ENCODE peak calls at places on chromosomes 13 and 19, in five cellular contexts. One of them, this sample, is unnamed.

GRCh38 chr19:30909216-30909615 is 440.0 kb downstream of the TSHZ3 start:
- DNase-seq in uterus: no peak
- DNase-seq in fibroblast of lung: no peak
- DNase-seq in RWPE1: no peak
- DNase-seq in foreskin keratinocyte: no peak
- DNase-seq in this sample: no peak

GRCh38 chr19:40414536-40415535 is 1.7 kb upstream of the PRX start:
- DNase-seq in uterus: no peak
- DNase-seq in fibroblast of lung: no peak
- DNase-seq in RWPE1: no peak
- DNase-seq in foreskin keratinocyte: no peak
- DNase-seq in this sample: no peak

GRCh38 chr19:28710278-28710677 is 502.7 kb downstream of the UQCRFS1 start:
- DNase-seq in uterus: no peak
- DNase-seq in fibroblast of lung: peak; percentile 81
- DNase-seq in RWPE1: peak; percentile 26
- DNase-seq in foreskin keratinocyte: no peak
- DNase-seq in this sample: no peak

GRCh38 chr19:12939908-12940533 is 1.6 kb downstream of the CALR start:
- DNase-seq in uterus: no peak
- DNase-seq in fibroblast of lung: no peak
- DNase-seq in RWPE1: no peak
- DNase-seq in foreskin keratinocyte: no peak
- DNase-seq in this sample: no peak

GRCh38 chr13:37105251-37105714 is at the start of gene CSNK1A1L:
- DNase-seq in uterus: no peak
- DNase-seq in fibroblast of lung: no peak
- DNase-seq in RWPE1: no peak
- DNase-seq in foreskin keratinocyte: no peak
- DNase-seq in this sample: no peak

GRCh38 chr19:34963531-34964406 is at the start of gene ZNF792:
- DNase-seq in uterus: peak; percentile 55
- DNase-seq in fibroblast of lung: peak; percentile 30
- DNase-seq in RWPE1: peak; percentile 45
- DNase-seq in foreskin keratinocyte: no peak
- DNase-seq in this sample: peak; percentile 78

GRCh38 chr19:54426291-54426918 is 11.1 kb downstream of the TTYH1 start:
- DNase-seq in uterus: no peak
- DNase-seq in fibroblast of lung: no peak
- DNase-seq in RWPE1: no peak
- DNase-seq in foreskin keratinocyte: no peak
- DNase-seq in this sample: no peak

GRCh38 chr13:29523199-29523931 is 72.1 kb downstream of the SLC7A1 start:
- DNase-seq in uterus: no peak
- DNase-seq in fibroblast of lung: peak; percentile 15
- DNase-seq in RWPE1: no peak
- DNase-seq in foreskin keratinocyte: no peak
- DNase-seq in this sample: peak; percentile 86

GRCh38 chr19:7460562-7460966 is 28.3 kb downstream of the PEX11G start:
- DNase-seq in uterus: no peak
- DNase-seq in fibroblast of lung: no peak
- DNase-seq in RWPE1: peak; percentile 45
- DNase-seq in foreskin keratinocyte: peak; percentile 56
- DNase-seq in this sample: no peak

GRCh38 chr19:4234862-4235201 is 5.5 kb downstream of the EBI3 start:
- DNase-seq in uterus: no peak
- DNase-seq in fibroblast of lung: no peak
- DNase-seq in RWPE1: no peak
- DNase-seq in foreskin keratinocyte: no peak
- DNase-seq in this sample: no peak

GRCh38 chr19:18171605-18172327 is 1.8 kb upstream of the IFI30 start:
- DNase-seq in uterus: no peak
- DNase-seq in fibroblast of lung: no peak
- DNase-seq in RWPE1: no peak
- DNase-seq in foreskin keratinocyte: no peak
- DNase-seq in this sample: no peak

GRCh38 chr19:39199025-39199424 is 2.3 kb downstream of the NCCRP1 start:
- DNase-seq in uterus: peak; percentile 48
- DNase-seq in fibroblast of lung: peak; percentile 78
- DNase-seq in RWPE1: no peak
- DNase-seq in foreskin keratinocyte: no peak
- DNase-seq in this sample: no peak

GRCh38 chr19:14413765-14414171 is 5.4 kb downstream of the DDX39A start:
- DNase-seq in uterus: no peak
- DNase-seq in fibroblast of lung: peak; percentile 53
- DNase-seq in RWPE1: no peak
- DNase-seq in foreskin keratinocyte: no peak
- DNase-seq in this sample: no peak

GRCh38 chr19:15195987-15196682 is 4.7 kb downstream of the NOTCH3 start:
- DNase-seq in uterus: no peak
- DNase-seq in fibroblast of lung: no peak
- DNase-seq in RWPE1: peak; percentile 89
- DNase-seq in foreskin keratinocyte: peak; percentile 50
- DNase-seq in this sample: no peak

GRCh38 chr13:41463823-41464602 is 6.7 kb downstream of the RGCC start:
- DNase-seq in uterus: no peak
- DNase-seq in fibroblast of lung: no peak
- DNase-seq in RWPE1: no peak
- DNase-seq in foreskin keratinocyte: no peak
- DNase-seq in this sample: no peak

GRCh38 chr13:41765813-41766212 is 195.1 kb downstream of the VWA8 start:
- DNase-seq in uterus: no peak
- DNase-seq in fibroblast of lung: no peak
- DNase-seq in RWPE1: no peak
- DNase-seq in foreskin keratinocyte: no peak
- DNase-seq in this sample: no peak

GRCh38 chr19:5097959-5098623 is 129.2 kb downstream of the KDM4B start:
- DNase-seq in uterus: no peak
- DNase-seq in fibroblast of lung: no peak
- DNase-seq in RWPE1: no peak
- DNase-seq in foreskin keratinocyte: no peak
- DNase-seq in this sample: no peak

GRCh38 chr13:97257800-97258799 is 36.0 kb downstream of the MBNL2 start:
- DNase-seq in uterus: peak; percentile 75
- DNase-seq in fibroblast of lung: peak; percentile 80
- DNase-seq in RWPE1: peak; percentile 81
- DNase-seq in foreskin keratinocyte: peak; percentile 81
- DNase-seq in this sample: peak; percentile 85

DNA sequence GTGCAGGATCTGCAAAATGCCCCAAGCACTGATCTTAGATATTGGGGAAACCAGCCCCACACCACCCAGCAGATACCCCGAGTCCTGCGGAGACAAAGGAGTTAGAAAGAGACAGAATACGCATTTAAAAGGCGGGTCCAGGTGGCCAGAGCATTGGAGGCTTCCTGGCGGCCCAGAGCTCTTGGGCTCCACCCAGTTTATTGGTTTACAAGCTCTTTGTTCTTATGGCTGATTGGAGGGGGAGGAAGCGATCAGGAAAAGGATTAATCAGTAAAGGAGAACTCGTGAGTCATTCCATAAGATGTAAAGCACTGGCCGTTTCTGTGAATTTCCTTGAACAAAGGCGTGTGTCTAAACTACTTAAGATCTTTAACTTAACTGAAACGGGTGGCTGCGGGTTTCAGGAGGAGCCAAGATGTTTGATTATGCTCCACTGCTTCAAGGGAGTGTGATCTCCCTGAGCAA is 926 bp downstream of the ZNF587 start:
- DNase-seq in uterus: no peak
- DNase-seq in fibroblast of lung: peak; percentile 28
- DNase-seq in RWPE1: peak; percentile 33
- DNase-seq in foreskin keratinocyte: no peak
- DNase-seq in this sample: no peak
- H3K27ac ChIP-seq in uterus: no peak overlapping the region
- H3K27ac ChIP-seq in fibroblast of lung: peak overlapping the region; percentile 84
- H3K27ac ChIP-seq in RWPE1: peak overlapping the region; percentile 82
- H3K27ac ChIP-seq in foreskin keratinocyte: peak overlapping the region; percentile 58
- H3K27ac ChIP-seq in this sample: no peak overlapping the region

GRCh38 chr19:29785955-29786589 is 25.7 kb upstream of the CCNE1 start:
- DNase-seq in uterus: no peak
- DNase-seq in fibroblast of lung: no peak
- DNase-seq in RWPE1: no peak
- DNase-seq in foreskin keratinocyte: no peak
- DNase-seq in this sample: no peak
- TF ChIP-seq CTCF in uterus: no peak
- TF ChIP-seq CTCF in fibroblast of lung: no peak
- TF ChIP-seq CTCF in RWPE1: no peak
- TF ChIP-seq CTCF in foreskin keratinocyte: peak; percentile 54
- TF ChIP-seq CTCF in this sample: no peak

GRCh38 chr19:50500060-50500752 is 10.8 kb downstream of the JOSD2 start:
- DNase-seq in uterus: peak; percentile 9
- DNase-seq in fibroblast of lung: no peak
- DNase-seq in RWPE1: no peak
- DNase-seq in foreskin keratinocyte: no peak
- DNase-seq in this sample: no peak

GRCh38 chr19:50498219-50499056 is 12.6 kb downstream of the JOSD2 start:
- DNase-seq in uterus: no peak
- DNase-seq in fibroblast of lung: no peak
- DNase-seq in RWPE1: no peak
- DNase-seq in foreskin keratinocyte: no peak
- DNase-seq in this sample: no peak

GRCh38 chr19:50501568-50502475 is 9.2 kb downstream of the JOSD2 start:
- DNase-seq in uterus: no peak
- DNase-seq in fibroblast of lung: no peak
- DNase-seq in RWPE1: no peak
- DNase-seq in foreskin keratinocyte: no peak
- DNase-seq in this sample: no peak

GRCh38 chr19:50501186-50501567 is 9.8 kb downstream of the JOSD2 start:
- DNase-seq in uterus: no peak
- DNase-seq in fibroblast of lung: no peak
- DNase-seq in RWPE1: no peak
- DNase-seq in foreskin keratinocyte: no peak
- DNase-seq in this sample: no peak

DNA sequence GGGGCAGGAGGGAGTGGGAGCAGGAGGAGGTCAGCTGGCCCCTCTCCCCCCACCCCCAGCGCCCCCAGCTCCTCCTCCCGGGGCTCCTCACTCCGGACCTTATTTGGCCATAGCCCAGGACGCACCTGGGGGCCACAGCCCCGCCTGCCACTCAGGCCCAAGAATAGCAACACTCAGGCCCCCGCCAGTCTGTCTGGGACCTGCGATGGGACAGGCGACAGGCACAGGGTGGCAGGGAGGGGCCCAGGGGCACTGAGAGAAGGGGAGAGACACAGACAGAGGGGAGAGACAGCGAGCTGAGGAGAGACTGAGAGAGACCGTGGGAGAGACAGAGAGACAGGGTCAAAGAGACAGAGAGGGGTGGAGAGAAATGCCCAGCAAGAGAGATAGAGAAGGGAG is 10.2 kb downstream of the JOSD2 start:
- DNase-seq in uterus: no peak
- DNase-seq in fibroblast of lung: no peak
- DNase-seq in RWPE1: no peak
- DNase-seq in foreskin keratinocyte: no peak
- DNase-seq in this sample: no peak
- H3K27ac ChIP-seq in uterus: no peak overlapping the region
- H3K27ac ChIP-seq in fibroblast of lung: no peak overlapping the region
- H3K27ac ChIP-seq in RWPE1: no peak overlapping the region
- H3K27ac ChIP-seq in foreskin keratinocyte: no peak overlapping the region
- H3K27ac ChIP-seq in this sample: no peak overlapping the region

DNA sequence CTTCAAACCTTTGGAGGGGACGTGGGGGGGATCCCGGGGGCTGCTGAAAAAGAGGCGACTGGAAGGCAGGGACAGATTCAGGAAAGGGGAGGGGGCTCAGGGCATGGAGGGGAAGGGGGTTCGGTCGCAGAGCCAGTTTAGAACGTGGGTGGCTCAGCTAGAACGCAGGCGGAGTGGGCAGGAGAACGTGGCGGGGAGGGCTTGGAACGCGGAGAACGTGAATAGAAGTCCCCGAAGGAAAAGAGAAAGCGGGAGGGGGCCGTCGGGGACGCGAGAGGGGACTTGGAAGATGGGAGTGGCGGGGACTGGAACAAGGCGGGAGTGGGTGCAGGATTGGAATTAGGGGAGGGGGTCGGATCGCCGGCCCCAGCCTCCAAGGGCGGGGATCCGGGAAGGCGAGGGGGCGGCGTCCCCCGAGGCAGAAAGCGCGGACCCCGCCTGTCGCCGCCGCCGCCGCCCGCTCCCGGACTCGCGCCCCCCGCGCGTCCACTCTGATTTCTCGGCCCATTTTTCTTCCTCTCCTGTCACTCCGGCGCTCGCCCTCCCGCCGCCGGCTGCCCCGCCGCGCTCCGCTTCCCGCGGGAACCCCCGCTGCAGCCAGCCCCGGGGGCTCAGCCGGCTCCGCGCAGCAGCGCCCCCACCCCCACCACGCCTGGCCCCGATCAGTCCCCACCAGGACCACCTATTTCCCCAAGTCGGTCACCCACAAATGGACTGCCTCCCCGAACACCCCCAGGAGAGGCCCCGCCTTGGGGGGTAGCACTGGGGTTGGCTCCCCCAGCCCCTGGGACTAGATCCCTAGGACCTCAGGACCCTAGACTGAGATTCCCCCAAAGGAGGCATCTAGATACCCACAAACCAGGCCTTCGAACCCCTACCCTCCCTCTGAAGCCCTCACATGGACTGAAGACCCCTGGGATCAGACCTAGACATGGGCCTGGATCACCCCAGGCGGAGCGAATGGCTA is 12.5 kb upstream of the ERFL start:
- DNase-seq in uterus: no peak
- DNase-seq in fibroblast of lung: no peak
- DNase-seq in RWPE1: no peak
- DNase-seq in foreskin keratinocyte: no peak
- DNase-seq in this sample: no peak
- TF ChIP-seq CTCF in uterus: no peak
- TF ChIP-seq CTCF in fibroblast of lung: no peak
- TF ChIP-seq CTCF in RWPE1: no peak
- TF ChIP-seq CTCF in foreskin keratinocyte: no peak
- TF ChIP-seq CTCF in this sample: no peak

DNA sequence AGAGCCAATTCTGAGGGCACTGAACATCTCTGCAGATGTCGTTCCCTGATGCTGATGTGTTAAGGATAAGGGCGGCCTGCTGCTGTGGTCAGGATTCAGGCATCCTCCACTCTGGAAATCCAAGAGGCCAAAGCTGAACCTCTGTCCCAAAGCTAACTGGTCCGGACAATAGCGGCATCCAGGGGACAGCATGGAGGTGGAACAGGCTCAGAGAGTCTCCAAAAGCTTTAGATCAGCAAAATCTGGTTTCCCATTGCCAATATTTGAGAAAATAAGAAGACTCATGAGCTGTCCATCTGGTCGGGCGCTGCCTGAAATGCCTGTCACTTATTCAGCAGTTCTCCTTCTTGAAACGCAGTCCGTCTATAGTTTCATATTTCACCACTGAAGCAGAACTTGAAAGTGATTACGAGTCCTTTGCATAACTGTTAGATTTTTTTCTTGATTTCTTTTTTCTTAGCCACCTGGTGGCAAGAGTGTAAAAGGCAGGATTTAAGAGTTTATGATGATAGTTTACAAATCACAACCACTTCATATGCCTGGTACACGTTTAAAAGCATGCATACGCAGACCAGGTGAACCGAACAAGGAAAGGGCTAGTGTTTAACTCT is 45.9 kb downstream of the GGACT start:
- DNase-seq in uterus: no peak
- DNase-seq in fibroblast of lung: peak; percentile 76
- DNase-seq in RWPE1: peak; percentile 45
- DNase-seq in foreskin keratinocyte: peak; percentile 43
- DNase-seq in this sample: no peak
- H3K27ac ChIP-seq in uterus: no peak overlapping the region
- H3K27ac ChIP-seq in fibroblast of lung: no peak overlapping the region
- H3K27ac ChIP-seq in RWPE1: peak overlapping the region; percentile 77
- H3K27ac ChIP-seq in foreskin keratinocyte: no peak overlapping the region
- H3K27ac ChIP-seq in this sample: no peak overlapping the region

This sample was measured in tibial artery.